ENCODE peak calls at places on chromosome 9, in four cellular contexts. T is activated CD4-positive, alpha-beta memory T cell treated with anti-CD3 and anti-CD28 coated beads for 36 hours; B is fibroblast of the conjunctiva; Y is NCI-H345. C is an unnamed sample.

GRCh38 chr9:121581775-121582600 is 69.4 kb upstream of the DAB2IP start:
- DNase-seq in Y (no peak), T (no peak), B (no peak), C (no peak)

GRCh38 chr9:69745716-69746538 is 13.9 kb downstream of the PTAR1 start:
- DNase-seq in B (no peak), T (no peak), Y (no peak), C (no peak)

GRCh38 chr9:81682177-81682576 is 7.2 kb downstream of the TLE1 start:
- DNase-seq in Y (no peak), B (no peak), T (no peak), C (no peak)

GRCh38 chr9:124513374-124513994 is 6.3 kb upstream of the NR5A1 start:
- DNase-seq in T (no peak), B (no peak), Y (no peak), C (no peak)

GRCh38 chr9:94301577-94301976 is 26.9 kb downstream of the NUTM2F start:
- DNase-seq in B (no peak), Y (no peak), T (no peak), C (no peak)

GRCh38 chr9:71213633-71214032 is 92.2 kb upstream of the TRPM3 start:
- DNase-seq in Y (no peak), B (no peak), T (no peak), C (no peak)

GRCh38 chr9:69213647-69214046 is 39.6 kb downstream of the TJP2 start:
- DNase-seq in T (no peak), B (no peak), Y (no peak), C (no peak)

GRCh38 chr9:16286160-16286559 is 584.3 kb downstream of the BNC2 start:
- DNase-seq in B (no peak), T (no peak), Y (no peak), C (no peak)

GRCh38 chr9:130956636-130957450 is 17.8 kb upstream of the FIBCD1 start:
- DNase-seq in Y (no peak), T (no peak), B (no peak), C (no peak)